ENCODE peak calls at places on chromosome 12, in four cellular contexts. X is midbrain, T is tibial artery, D is ascending aorta. N is an unnamed sample.

GRCh38 chr12:110248096-110248447 is 33.0 kb upstream of the ATP2A2 start:
- DNase-seq in X (no peak), T (no peak), D (no peak), N (peak)

GRCh38 chr12:64404470-64405446 is 566 bp downstream of the XPOT start:
- DNase-seq in X (peak), T (peak), D (no peak), N (peak)

GRCh38 chr12:2811791-2812190 is 677 bp upstream of the ITFG2 start:
- DNase-seq in X (no peak), T (no peak), D (no peak), N (no peak)

GRCh38 chr12:10395390-10395998 is 5.7 kb upstream of the KLRK1 start:
- DNase-seq in X (no peak), T (peak), D (no peak), N (no peak)

GRCh38 chr12:48973531-48973930 is 2.0 kb upstream of the WNT10B start:
- DNase-seq in X (no peak), T (peak), D (no peak), N (peak)

GRCh38 chr12:89709994-89710872 is 1.6 kb upstream of the ATP2B1 start:
- DNase-seq in X (peak), T (peak), D (peak), N (peak)

GRCh38 chr12:121050725-121051124 is 11.7 kb upstream of the OASL start:
- DNase-seq in X (peak), T (no peak), D (no peak), N (no peak)

GRCh38 chr12:26373606-26374495 is 178.5 kb downstream of the SSPN start:
- DNase-seq in X (no peak), T (no peak), D (no peak), N (no peak)

GRCh38 chr12:7731499-7731898 is 15.7 kb downstream of the CLEC4C start:
- DNase-seq in X (no peak), T (no peak), D (no peak), N (no peak)

GRCh38 chr12:81369175-81369574 is 291.3 kb downstream of the ACSS3 start:
- DNase-seq in X (peak), T (no peak), D (no peak), N (no peak)

GRCh38 chr12:111270773-111271172 is 98.1 kb downstream of the PHETA1 start:
- DNase-seq in X (no peak), T (no peak), D (no peak), N (no peak)

GRCh38 chr12:50082644-50083043 is 2.5 kb upstream of the SMARCD1 start:
- DNase-seq in X (no peak), T (no peak), D (no peak), N (no peak)

GRCh38 chr12:69662764-69663163 is 36.3 kb downstream of the BEST3 start:
- DNase-seq in X (no peak), T (no peak), D (no peak), N (no peak)

GRCh38 chr12:120199025-120199424 is 1.9 kb downstream of the RPLP0 start:
- DNase-seq in X (no peak), T (no peak), D (no peak), N (no peak)

GRCh38 chr12:321606-322326 is 59.1 kb upstream of the SLC6A13 start:
- DNase-seq in X (peak), T (no peak), D (no peak), N (no peak)

GRCh38 chr12:40216516-40217288 is 8.1 kb upstream of the LRRK2 start:
- DNase-seq in X (no peak), T (no peak), D (no peak), N (no peak)

GRCh38 chr12:15688838-15689237 is 100.3 kb downstream of the EPS8 start:
- DNase-seq in X (peak), T (no peak), D (no peak), N (no peak)

GRCh38 chr12:10191865-10192264 is 13.0 kb downstream of the TMEM52B start:
- DNase-seq in X (no peak), T (no peak), D (no peak), N (no peak)

GRCh38 chr12:81083906-81084513 is 6.1 kb downstream of the ACSS3 start:
- DNase-seq in X (no peak), T (no peak), D (no peak), N (peak)